ENCODE peak calls at places on chromosome 7, in ten cellular contexts. One of them, this sample, is unnamed.

GRCh38 chr7:137874390-137874789 is 27.6 kb upstream of the DGKI start:
- DNase-seq in lung microvascular endothelial cell: peak
- DNase-seq in activated CD4-positive, CD25-positive, alpha-beta regulatory T cell treated with anti-CD3 and anti-CD28 coated beads, Interleukin-2, amount 50 U/mL, for 72 hours: no peak
- DNase-seq in BJ: peak
- DNase-seq in RWPE1: no peak
- DNase-seq in fibroblast of gingiva: peak
- DNase-seq in GM03348: peak
- DNase-seq in trophoblast cell: peak
- DNase-seq in CD8-positive, alpha-beta T cell: no peak
- DNase-seq in WTC11: no peak
- DNase-seq in this sample: no peak

GRCh38 chr7:894164-894867 is 18.0 kb downstream of the GET4 start:
- DNase-seq in lung microvascular endothelial cell: no peak
- DNase-seq in activated CD4-positive, CD25-positive, alpha-beta regulatory T cell treated with anti-CD3 and anti-CD28 coated beads, Interleukin-2, amount 50 U/mL, for 72 hours: no peak
- DNase-seq in BJ: no peak
- DNase-seq in RWPE1: no peak
- DNase-seq in fibroblast of gingiva: no peak
- DNase-seq in GM03348: no peak
- DNase-seq in trophoblast cell: no peak
- DNase-seq in CD8-positive, alpha-beta T cell: no peak
- DNase-seq in WTC11: no peak
- DNase-seq in this sample: no peak

GRCh38 chr7:613442-614140 is 93.9 kb upstream of the PDGFA start:
- DNase-seq in lung microvascular endothelial cell: no peak
- DNase-seq in activated CD4-positive, CD25-positive, alpha-beta regulatory T cell treated with anti-CD3 and anti-CD28 coated beads, Interleukin-2, amount 50 U/mL, for 72 hours: no peak
- DNase-seq in BJ: no peak
- DNase-seq in RWPE1: peak
- DNase-seq in fibroblast of gingiva: no peak
- DNase-seq in GM03348: no peak
- DNase-seq in trophoblast cell: no peak
- DNase-seq in CD8-positive, alpha-beta T cell: no peak
- DNase-seq in WTC11: no peak
- DNase-seq in this sample: no peak

GRCh38 chr7:86647340-86648094 is 3.8 kb downstream of the GRM3 start:
- DNase-seq in lung microvascular endothelial cell: no peak
- DNase-seq in activated CD4-positive, CD25-positive, alpha-beta regulatory T cell treated with anti-CD3 and anti-CD28 coated beads, Interleukin-2, amount 50 U/mL, for 72 hours: no peak
- DNase-seq in BJ: no peak
- DNase-seq in RWPE1: no peak
- DNase-seq in fibroblast of gingiva: no peak
- DNase-seq in GM03348: no peak
- DNase-seq in trophoblast cell: no peak
- DNase-seq in CD8-positive, alpha-beta T cell: no peak
- DNase-seq in WTC11: no peak
- DNase-seq in this sample: no peak

GRCh38 chr7:68793513-68793912 is 804.8 kb upstream of the AUTS2 start:
- DNase-seq in lung microvascular endothelial cell: no peak
- DNase-seq in activated CD4-positive, CD25-positive, alpha-beta regulatory T cell treated with anti-CD3 and anti-CD28 coated beads, Interleukin-2, amount 50 U/mL, for 72 hours: no peak
- DNase-seq in BJ: no peak
- DNase-seq in RWPE1: no peak
- DNase-seq in fibroblast of gingiva: no peak
- DNase-seq in GM03348: no peak
- DNase-seq in trophoblast cell: no peak
- DNase-seq in CD8-positive, alpha-beta T cell: no peak
- DNase-seq in WTC11: no peak
- DNase-seq in this sample: no peak

GRCh38 chr7:55965805-55966421 is 1.5 kb downstream of the NIPSNAP2 start:
- DNase-seq in lung microvascular endothelial cell: no peak
- DNase-seq in activated CD4-positive, CD25-positive, alpha-beta regulatory T cell treated with anti-CD3 and anti-CD28 coated beads, Interleukin-2, amount 50 U/mL, for 72 hours: no peak
- DNase-seq in BJ: peak
- DNase-seq in RWPE1: peak
- DNase-seq in fibroblast of gingiva: peak
- DNase-seq in GM03348: peak
- DNase-seq in trophoblast cell: no peak
- DNase-seq in CD8-positive, alpha-beta T cell: no peak
- DNase-seq in WTC11: no peak
- DNase-seq in this sample: no peak

GRCh38 chr7:130461256-130461655 is 20.4 kb upstream of the CEP41 start:
- DNase-seq in lung microvascular endothelial cell: no peak
- DNase-seq in activated CD4-positive, CD25-positive, alpha-beta regulatory T cell treated with anti-CD3 and anti-CD28 coated beads, Interleukin-2, amount 50 U/mL, for 72 hours: no peak
- DNase-seq in BJ: peak
- DNase-seq in RWPE1: no peak
- DNase-seq in fibroblast of gingiva: no peak
- DNase-seq in GM03348: peak
- DNase-seq in trophoblast cell: no peak
- DNase-seq in CD8-positive, alpha-beta T cell: no peak
- DNase-seq in WTC11: no peak
- DNase-seq in this sample: no peak

GRCh38 chr7:85125679-85126078 is 61.2 kb downstream of the SEMA3D start:
- DNase-seq in lung microvascular endothelial cell: no peak
- DNase-seq in activated CD4-positive, CD25-positive, alpha-beta regulatory T cell treated with anti-CD3 and anti-CD28 coated beads, Interleukin-2, amount 50 U/mL, for 72 hours: no peak
- DNase-seq in BJ: no peak
- DNase-seq in RWPE1: no peak
- DNase-seq in fibroblast of gingiva: peak
- DNase-seq in GM03348: no peak
- DNase-seq in trophoblast cell: no peak
- DNase-seq in CD8-positive, alpha-beta T cell: no peak
- DNase-seq in WTC11: no peak
- DNase-seq in this sample: no peak

GRCh38 chr7:99784007-99784406 is at the start of gene CYP3A4:
- DNase-seq in lung microvascular endothelial cell: no peak
- DNase-seq in activated CD4-positive, CD25-positive, alpha-beta regulatory T cell treated with anti-CD3 and anti-CD28 coated beads, Interleukin-2, amount 50 U/mL, for 72 hours: no peak
- DNase-seq in BJ: no peak
- DNase-seq in RWPE1: no peak
- DNase-seq in fibroblast of gingiva: no peak
- DNase-seq in GM03348: no peak
- DNase-seq in trophoblast cell: no peak
- DNase-seq in CD8-positive, alpha-beta T cell: no peak
- DNase-seq in WTC11: no peak
- DNase-seq in this sample: no peak

GRCh38 chr7:115672024-115672423 is 358.5 kb downstream of the TFEC start:
- DNase-seq in lung microvascular endothelial cell: no peak
- DNase-seq in activated CD4-positive, CD25-positive, alpha-beta regulatory T cell treated with anti-CD3 and anti-CD28 coated beads, Interleukin-2, amount 50 U/mL, for 72 hours: no peak
- DNase-seq in BJ: no peak
- DNase-seq in RWPE1: no peak
- DNase-seq in fibroblast of gingiva: peak
- DNase-seq in GM03348: no peak
- DNase-seq in trophoblast cell: peak
- DNase-seq in CD8-positive, alpha-beta T cell: no peak
- DNase-seq in WTC11: no peak
- DNase-seq in this sample: no peak